ENCODE peak calls at places on chromosomes 3 and 15, in four cellular contexts. One of them, this sample, is unnamed.

GRCh38 chr3:142723665-142723967 is 218 bp upstream of the TRPC1 start:
- DNase-seq in BE2C: no peak
- DNase-seq in IMR-90: no peak
- DNase-seq in activated CD8-positive, alpha-beta memory T cell treated with anti-CD3 and anti-CD28 coated beads, Interleukin-2, amount 50 U/mL, for 4 hours: no peak
- DNase-seq in this sample: no peak

GRCh38 chr3:139619484-139619883 is 58.3 kb downstream of the NMNAT3 start:
- DNase-seq in activated CD8-positive, alpha-beta memory T cell treated with anti-CD3 and anti-CD28 coated beads, Interleukin-2, amount 50 U/mL, for 4 hours: no peak
- DNase-seq in IMR-90: no peak
- DNase-seq in BE2C: no peak
- DNase-seq in this sample: no peak

GRCh38 chr3:88219138-88219792 is 69.5 kb downstream of the C3orf38 start:
- DNase-seq in IMR-90: peak
- DNase-seq in activated CD8-positive, alpha-beta memory T cell treated with anti-CD3 and anti-CD28 coated beads, Interleukin-2, amount 50 U/mL, for 4 hours: no peak
- DNase-seq in BE2C: peak
- DNase-seq in this sample: peak

GRCh38 chr3:129463094-129463493 is 23.1 kb downstream of the IFT122 start:
- DNase-seq in activated CD8-positive, alpha-beta memory T cell treated with anti-CD3 and anti-CD28 coated beads, Interleukin-2, amount 50 U/mL, for 4 hours: no peak
- DNase-seq in IMR-90: no peak
- DNase-seq in BE2C: no peak
- DNase-seq in this sample: no peak

GRCh38 chr15:55281517-55282227 is 7.9 kb downstream of the RAB27A start:
- DNase-seq in IMR-90: no peak
- DNase-seq in BE2C: no peak
- DNase-seq in activated CD8-positive, alpha-beta memory T cell treated with anti-CD3 and anti-CD28 coated beads, Interleukin-2, amount 50 U/mL, for 4 hours: no peak
- DNase-seq in this sample: no peak

GRCh38 chr3:50672656-50673055 is 2.1 kb upstream of the DOCK3 start:
- DNase-seq in IMR-90: no peak
- DNase-seq in BE2C: no peak
- DNase-seq in activated CD8-positive, alpha-beta memory T cell treated with anti-CD3 and anti-CD28 coated beads, Interleukin-2, amount 50 U/mL, for 4 hours: no peak
- DNase-seq in this sample: no peak

GRCh38 chr15:40340740-40341400 is at the start of gene CCDC9B:
- DNase-seq in BE2C: peak
- DNase-seq in activated CD8-positive, alpha-beta memory T cell treated with anti-CD3 and anti-CD28 coated beads, Interleukin-2, amount 50 U/mL, for 4 hours: no peak
- DNase-seq in IMR-90: peak
- DNase-seq in this sample: peak

GRCh38 chr15:80550219-80550909 is 144.7 kb upstream of the ABHD17C start:
- DNase-seq in BE2C: no peak
- DNase-seq in activated CD8-positive, alpha-beta memory T cell treated with anti-CD3 and anti-CD28 coated beads, Interleukin-2, amount 50 U/mL, for 4 hours: no peak
- DNase-seq in IMR-90: peak
- DNase-seq in this sample: peak

GRCh38 chr15:43100971-43101370 is 4.9 kb downstream of the UBR1 start:
- DNase-seq in activated CD8-positive, alpha-beta memory T cell treated with anti-CD3 and anti-CD28 coated beads, Interleukin-2, amount 50 U/mL, for 4 hours: no peak
- DNase-seq in IMR-90: no peak
- DNase-seq in BE2C: no peak
- DNase-seq in this sample: no peak

GRCh38 chr15:63364293-63365003 is 17.2 kb downstream of the CA12 start:
- DNase-seq in BE2C: no peak
- DNase-seq in IMR-90: peak
- DNase-seq in activated CD8-positive, alpha-beta memory T cell treated with anti-CD3 and anti-CD28 coated beads, Interleukin-2, amount 50 U/mL, for 4 hours: no peak
- DNase-seq in this sample: peak

GRCh38 chr3:146115619-146116018 is 45.4 kb downstream of the PLOD2 start:
- DNase-seq in activated CD8-positive, alpha-beta memory T cell treated with anti-CD3 and anti-CD28 coated beads, Interleukin-2, amount 50 U/mL, for 4 hours: no peak
- DNase-seq in BE2C: no peak
- DNase-seq in IMR-90: no peak
- DNase-seq in this sample: no peak

GRCh38 chr3:37200141-37200540 is 25.8 kb upstream of the LRRFIP2 start:
- DNase-seq in IMR-90: no peak
- DNase-seq in BE2C: no peak
- DNase-seq in activated CD8-positive, alpha-beta memory T cell treated with anti-CD3 and anti-CD28 coated beads, Interleukin-2, amount 50 U/mL, for 4 hours: no peak
- DNase-seq in this sample: no peak

GRCh38 chr15:40303576-40303975 is 4.2 kb downstream of the PLCB2 start:
- DNase-seq in IMR-90: no peak
- DNase-seq in activated CD8-positive, alpha-beta memory T cell treated with anti-CD3 and anti-CD28 coated beads, Interleukin-2, amount 50 U/mL, for 4 hours: no peak
- DNase-seq in BE2C: no peak
- DNase-seq in this sample: no peak

GRCh38 chr3:104987859-104988258 is 378.9 kb upstream of the ALCAM start:
- DNase-seq in activated CD8-positive, alpha-beta memory T cell treated with anti-CD3 and anti-CD28 coated beads, Interleukin-2, amount 50 U/mL, for 4 hours: no peak
- DNase-seq in BE2C: no peak
- DNase-seq in IMR-90: no peak
- DNase-seq in this sample: peak

GRCh38 chr3:128946411-128946810 is 47.5 kb downstream of the CFAP92 start:
- DNase-seq in BE2C: no peak
- DNase-seq in activated CD8-positive, alpha-beta memory T cell treated with anti-CD3 and anti-CD28 coated beads, Interleukin-2, amount 50 U/mL, for 4 hours: no peak
- DNase-seq in IMR-90: peak
- DNase-seq in this sample: no peak

GRCh38 chr3:17945799-17946381 is 203.5 kb upstream of the TBC1D5 start:
- DNase-seq in activated CD8-positive, alpha-beta memory T cell treated with anti-CD3 and anti-CD28 coated beads, Interleukin-2, amount 50 U/mL, for 4 hours: no peak
- DNase-seq in IMR-90: no peak
- DNase-seq in BE2C: no peak
- DNase-seq in this sample: no peak

GRCh38 chr3:180804871-180805430 is 107.5 kb upstream of the FXR1 start:
- DNase-seq in IMR-90: peak
- DNase-seq in activated CD8-positive, alpha-beta memory T cell treated with anti-CD3 and anti-CD28 coated beads, Interleukin-2, amount 50 U/mL, for 4 hours: no peak
- DNase-seq in BE2C: peak
- DNase-seq in this sample: peak

GRCh38 chr3:120033594-120033993 is 60.7 kb downstream of the GSK3B start:
- DNase-seq in IMR-90: no peak
- DNase-seq in activated CD8-positive, alpha-beta memory T cell treated with anti-CD3 and anti-CD28 coated beads, Interleukin-2, amount 50 U/mL, for 4 hours: no peak
- DNase-seq in BE2C: no peak
- DNase-seq in this sample: no peak

GRCh38 chr15:66721501-66721937 is 19.5 kb downstream of the SMAD6 start:
- DNase-seq in IMR-90: peak
- DNase-seq in activated CD8-positive, alpha-beta memory T cell treated with anti-CD3 and anti-CD28 coated beads, Interleukin-2, amount 50 U/mL, for 4 hours: no peak
- DNase-seq in BE2C: no peak
- DNase-seq in this sample: peak

GRCh38 chr15:90812881-90813280 is 55.5 kb upstream of the FURIN start:
- DNase-seq in activated CD8-positive, alpha-beta memory T cell treated with anti-CD3 and anti-CD28 coated beads, Interleukin-2, amount 50 U/mL, for 4 hours: no peak
- DNase-seq in BE2C: no peak
- DNase-seq in IMR-90: no peak
- DNase-seq in this sample: no peak

GRCh38 chr3:4729061-4729973 is 236.2 kb downstream of the ITPR1 start:
- DNase-seq in IMR-90: no peak
- DNase-seq in activated CD8-positive, alpha-beta memory T cell treated with anti-CD3 and anti-CD28 coated beads, Interleukin-2, amount 50 U/mL, for 4 hours: no peak
- DNase-seq in BE2C: no peak
- DNase-seq in this sample: no peak

GRCh38 chr15:38504680-38505467 is 50.9 kb downstream of the FAM98B start:
- DNase-seq in activated CD8-positive, alpha-beta memory T cell treated with anti-CD3 and anti-CD28 coated beads, Interleukin-2, amount 50 U/mL, for 4 hours: no peak
- DNase-seq in IMR-90: peak
- DNase-seq in BE2C: no peak
- DNase-seq in this sample: no peak

GRCh38 chr15:101242160-101242998 is 9.5 kb downstream of the CHSY1 start:
- DNase-seq in BE2C: no peak
- DNase-seq in activated CD8-positive, alpha-beta memory T cell treated with anti-CD3 and anti-CD28 coated beads, Interleukin-2, amount 50 U/mL, for 4 hours: peak
- DNase-seq in IMR-90: peak
- DNase-seq in this sample: peak

GRCh38 chr15:82709081-82709420 is 624 bp downstream of the AP3B2 start:
- DNase-seq in BE2C: peak
- DNase-seq in IMR-90: no peak
- DNase-seq in activated CD8-positive, alpha-beta memory T cell treated with anti-CD3 and anti-CD28 coated beads, Interleukin-2, amount 50 U/mL, for 4 hours: no peak
- DNase-seq in this sample: peak

GRCh38 chr3:50267280-50267913 is 1.6 kb upstream of the SEMA3B start:
- DNase-seq in activated CD8-positive, alpha-beta memory T cell treated with anti-CD3 and anti-CD28 coated beads, Interleukin-2, amount 50 U/mL, for 4 hours: no peak
- DNase-seq in BE2C: no peak
- DNase-seq in IMR-90: no peak
- DNase-seq in this sample: peak

GRCh38 chr3:12193485-12194165 is 34.9 kb upstream of the TIMP4 start:
- DNase-seq in IMR-90: peak
- DNase-seq in BE2C: no peak
- DNase-seq in activated CD8-positive, alpha-beta memory T cell treated with anti-CD3 and anti-CD28 coated beads, Interleukin-2, amount 50 U/mL, for 4 hours: no peak
- DNase-seq in this sample: peak

GRCh38 chr3:9703736-9704342 is at the start of gene CPNE9:
- DNase-seq in BE2C: peak
- DNase-seq in activated CD8-positive, alpha-beta memory T cell treated with anti-CD3 and anti-CD28 coated beads, Interleukin-2, amount 50 U/mL, for 4 hours: no peak
- DNase-seq in IMR-90: no peak
- DNase-seq in this sample: no peak

GRCh38 chr3:9770276-9770812 is 597 bp upstream of the CAMK1 start:
- DNase-seq in IMR-90: no peak
- DNase-seq in activated CD8-positive, alpha-beta memory T cell treated with anti-CD3 and anti-CD28 coated beads, Interleukin-2, amount 50 U/mL, for 4 hours: no peak
- DNase-seq in BE2C: no peak
- DNase-seq in this sample: no peak

GRCh38 chr3:32391643-32392529 is at the start of gene CMTM7:
- DNase-seq in BE2C: peak
- DNase-seq in IMR-90: peak
- DNase-seq in activated CD8-positive, alpha-beta memory T cell treated with anti-CD3 and anti-CD28 coated beads, Interleukin-2, amount 50 U/mL, for 4 hours: peak
- DNase-seq in this sample: peak

GRCh38 chr15:60130398-60130797 is 126.3 kb downstream of the FOXB1 start:
- DNase-seq in BE2C: no peak
- DNase-seq in IMR-90: no peak
- DNase-seq in activated CD8-positive, alpha-beta memory T cell treated with anti-CD3 and anti-CD28 coated beads, Interleukin-2, amount 50 U/mL, for 4 hours: no peak
- DNase-seq in this sample: no peak

GRCh38 chr15:41573396-41573795 is 14.4 kb downstream of the TYRO3 start:
- DNase-seq in BE2C: no peak
- DNase-seq in IMR-90: no peak
- DNase-seq in activated CD8-positive, alpha-beta memory T cell treated with anti-CD3 and anti-CD28 coated beads, Interleukin-2, amount 50 U/mL, for 4 hours: no peak
- DNase-seq in this sample: no peak

GRCh38 chr3:58388550-58389061 is 45.0 kb downstream of the PDHB start:
- DNase-seq in BE2C: no peak
- DNase-seq in IMR-90: peak
- DNase-seq in activated CD8-positive, alpha-beta memory T cell treated with anti-CD3 and anti-CD28 coated beads, Interleukin-2, amount 50 U/mL, for 4 hours: no peak
- DNase-seq in this sample: peak

This sample was measured in cardiac fibroblast.